ENCODE peak calls at places on chromosomes 4 and X, in five cellular contexts. T is cardiac muscle cell, B is Peyer's patch, H is H9, W is GM13976. E is an unnamed sample.

GRCh38 chr4:118682928-118683327 is 2.3 kb upstream of the METTL14 start:
- DNase-seq in W (no peak), H (no peak), B (no peak), T (peak; percentile 14), E (no peak)

GRCh38 chr4:38004062-38004461 is 43.9 kb downstream of the PTTG2 start:
- DNase-seq in H (no peak), W (no peak), T (no peak), B (no peak), E (no peak)

GRCh38 chr4:174663254-174663653 is 141.0 kb upstream of the HPGD start:
- DNase-seq in H (no peak), B (no peak), W (no peak), T (no peak), E (no peak)

GRCh38 chr4:83257811-83258210 is 26.8 kb downstream of the COQ2 start:
- DNase-seq in W (no peak), B (no peak), T (no peak), H (no peak), E (no peak)

GRCh38 chrX:139766545-139766983 is 58.6 kb upstream of the MCF2 start:
- DNase-seq in H (no peak), B (no peak), T (no peak), W (no peak), E (no peak)

GRCh38 chrX:49066690-49067089 is 7.1 kb downstream of the PRAF2 start:
- DNase-seq in B (no peak), W (no peak), H (no peak), T (no peak), E (no peak)

GRCh38 chr4:13546855-13547562 is 2.7 kb upstream of the NKX3-2 start:
- DNase-seq in W (peak; percentile 43), H (peak; percentile 80), B (peak; percentile 53), T (no peak), E (peak; percentile 66)

GRCh38 chr4:144399927-144400326 is 246.0 kb upstream of the HHIP start:
- DNase-seq in H (no peak), W (no peak), T (no peak), B (no peak), E (no peak)

GRCh38 chr4:104064650-104065577 is 345.1 kb upstream of the TACR3 start:
- DNase-seq in B (peak; percentile 44), H (peak; percentile 61), W (peak; percentile 4), T (peak; percentile 73), E (peak; percentile 65)

GRCh38 chrX:150507251-150507856 is 61.1 kb upstream of the MTM1 start:
- DNase-seq in H (peak; percentile 78), T (no peak), B (peak; percentile 50), W (no peak), E (peak; percentile 54)

GRCh38 chrX:69761633-69762032 is 145.7 kb downstream of the EDA start:
- DNase-seq in H (no peak), T (no peak), B (no peak), W (no peak), E (no peak)

GRCh38 chr4:155007660-155008176 is 200.7 kb upstream of the NPY2R start:
- DNase-seq in W (no peak), B (no peak), T (no peak), H (no peak), E (no peak)

GRCh38 chr4:181877329-181877848 is 365.8 kb upstream of the TENM3 start:
- DNase-seq in W (no peak), B (no peak), H (no peak), T (no peak), E (no peak)

GRCh38 chr4:76879731-76880364 is 18.1 kb downstream of the SOWAHB start:
- DNase-seq in W (no peak), H (no peak), T (no peak), B (no peak), E (no peak)

GRCh38 chr4:156252300-156253016 is 298.8 kb upstream of the CTSO start:
- DNase-seq in W (no peak), H (no peak), T (no peak), B (no peak), E (no peak)

GRCh38 chr4:15344041-15344440 is 83.8 kb upstream of the C1QTNF7 start:
- DNase-seq in T (no peak), H (no peak), B (no peak), W (no peak), E (no peak)

GRCh38 chr4:187357045-187357643 is 633.5 kb upstream of the FAT1 start:
- DNase-seq in T (no peak), H (no peak), B (no peak), W (no peak), E (no peak)

GRCh38 chr4:41360911-41361830 is 104.4 kb downstream of the UCHL1 start:
- DNase-seq in T (peak; percentile 45), H (peak; percentile 55), W (no peak), B (peak; percentile 60), E (peak; percentile 51)

GRCh38 chrX:86148024-86148511 is at the start of gene DACH2:
- DNase-seq in W (peak; percentile 64), H (peak; percentile 92), B (peak; percentile 57), T (peak; percentile 90), E (peak; percentile 76)

GRCh38 chr4:100428051-100428450 is 89.8 kb downstream of the EMCN start:
- DNase-seq in H (no peak), B (no peak), W (no peak), T (no peak), E (no peak)

GRCh38 chrX:28178206-28178605 is 197.0 kb upstream of the DCAF8L1 start:
- DNase-seq in B (no peak), H (no peak), W (no peak), T (no peak), E (no peak)

GRCh38 chrX:28177202-28177601 is 196.0 kb upstream of the DCAF8L1 start:
- DNase-seq in W (peak; percentile 11), B (no peak), H (peak; percentile 73), T (peak; percentile 74), E (peak; percentile 33)
- TF ChIP-seq CTCF in W (peak; percentile 41), B (peak; percentile 40), H (peak; percentile 91), T (peak; percentile 18), E (peak; percentile 60)

DNA sequence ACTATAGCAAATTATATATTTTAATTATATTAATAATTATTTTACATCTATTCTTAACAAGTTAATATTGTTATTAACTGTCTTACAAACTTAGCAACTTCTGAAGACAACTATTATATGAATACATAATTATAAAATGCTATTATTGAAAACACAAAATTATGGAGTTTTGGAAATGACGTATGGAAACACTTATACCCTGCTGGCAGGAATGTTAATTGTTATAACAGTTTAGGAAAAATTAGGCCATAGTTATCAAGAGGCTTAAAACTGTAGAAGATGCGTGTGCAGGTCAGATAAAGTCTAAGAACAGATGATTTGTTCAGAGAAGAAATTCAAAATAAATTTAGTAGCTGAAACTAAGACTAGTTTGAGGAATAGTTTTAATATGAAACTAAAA is 211.7 kb downstream of the FAT4 start:
- DNase-seq in H (no peak), W (no peak), T (no peak), B (no peak), E (no peak)
- TF ChIP-seq CTCF in H (peak; percentile 52), W (no peak), T (no peak), B (no peak), E (peak; percentile 74)

GRCh38 chr4:986949-987688 is at the start of gene IDUA:
- DNase-seq in H (peak; percentile 73), B (peak; percentile 93), T (peak; percentile 93), W (peak; percentile 95), E (peak; percentile 84)
- TF ChIP-seq CTCF in H (peak; percentile 52), B (peak; percentile 53), T (peak; percentile 55), W (peak; percentile 66), E (peak; percentile 33)

GRCh38 chr4:74535471-74535870 is 90.5 kb downstream of the AREG start:
- DNase-seq in H (no peak), T (no peak), B (no peak), W (no peak), E (no peak)
- TF ChIP-seq CTCF in H (no peak), T (no peak), B (no peak), W (no peak), E (no peak)

GRCh38 chr4:153252122-153252521 is 47.9 kb downstream of the TRIM2 start:
- DNase-seq in T (no peak), B (no peak), H (no peak), W (no peak), E (no peak)
- TF ChIP-seq CTCF in T (no peak), B (no peak), H (no peak), W (no peak), E (no peak)

DNA sequence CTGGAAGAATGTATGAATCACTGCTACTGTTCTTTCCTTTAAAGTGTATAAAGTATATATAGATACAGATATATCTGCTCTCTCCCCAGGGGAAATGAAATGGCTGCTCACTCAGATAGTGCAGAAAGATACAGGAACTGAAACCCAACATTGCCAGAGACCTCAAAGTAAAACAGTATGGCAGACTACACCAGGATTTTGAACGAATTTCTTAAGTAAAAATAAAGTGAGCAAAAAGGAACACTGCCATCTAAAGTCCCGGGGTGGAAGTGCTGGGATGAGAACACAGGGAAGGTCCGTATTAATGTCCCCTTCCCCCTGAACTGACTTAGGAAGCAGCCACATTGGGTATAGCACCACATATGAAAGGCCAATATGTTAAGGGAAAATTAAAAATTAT is 93.4 kb downstream of the TMA16 start:
- DNase-seq in B (no peak), T (no peak), W (peak; percentile 28), H (no peak), E (no peak)
- TF ChIP-seq CTCF in B (no peak), T (no peak), W (peak; percentile 28), H (peak; percentile 58), E (peak; percentile 32)

GRCh38 chr4:116275006-116275405 is 810.4 kb downstream of the TRAM1L1 start:
- DNase-seq in H (no peak), W (no peak), B (no peak), T (no peak), E (no peak)

DNA sequence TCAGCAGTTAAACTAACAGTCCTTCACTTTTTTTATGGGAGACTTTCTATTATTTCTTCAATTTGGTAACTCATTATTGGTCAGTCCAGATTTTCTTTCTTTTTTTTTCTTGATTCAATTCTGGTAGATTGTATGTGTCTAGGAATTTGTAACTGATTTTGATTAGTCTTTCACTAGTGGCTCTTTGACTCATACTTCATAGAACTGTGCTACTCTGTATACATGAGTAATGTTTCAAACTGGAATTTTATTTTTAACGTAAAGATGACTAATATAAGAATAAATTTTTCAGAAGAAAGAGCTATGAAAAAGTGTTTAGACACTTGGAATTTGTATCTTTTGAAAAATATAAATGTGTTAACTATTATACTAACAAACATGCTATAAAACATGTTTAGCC is 813.0 kb downstream of the TRAM1L1 start:
- DNase-seq in W (no peak), B (no peak), H (no peak), T (no peak), E (no peak)
- TF ChIP-seq CTCF in W (no peak), B (no peak), H (no peak), T (no peak), E (no peak)

E was measured in endothelial cell.